ENCODE peak calls at places on chromosomes 1 and 21, in five cellular contexts. C is DND-41, N is tibial nerve, U is brain microvascular endothelial cell, B is breast epithelium. T is an unnamed sample.

GRCh38 chr1:172325562-172325961 is 94.9 kb upstream of the C1orf105 start:
- DNase-seq in U (peak), C (no peak), N (no peak), B (no peak), T (no peak)

GRCh38 chr1:156502749-156503671 is 2.4 kb upstream of the MEF2D start:
- DNase-seq in N (no peak), C (peak), U (peak), B (no peak), T (peak)

GRCh38 chr1:25924454-25924853 is 18.2 kb upstream of the STMN1 start:
- DNase-seq in N (no peak), U (no peak), C (no peak), B (no peak), T (no peak)

GRCh38 chr1:177948336-177948972 is 21.4 kb downstream of the SEC16B start:
- DNase-seq in B (peak), N (peak), U (peak), C (peak), T (no peak)

GRCh38 chr1:199297174-199297573 is 658.3 kb downstream of the PTPRC start:
- DNase-seq in U (no peak), C (no peak), N (no peak), B (no peak), T (no peak)

GRCh38 chr21:38924954-38925353 is 119.2 kb downstream of the ETS2 start:
- DNase-seq in C (no peak), N (no peak), B (no peak), U (no peak), T (no peak)

GRCh38 chr1:116472431-116472961 is 98.3 kb downstream of the CD58 start:
- DNase-seq in B (no peak), U (no peak), N (no peak), C (no peak), T (no peak)

GRCh38 chr1:54800041-54800898 is 853 bp downstream of the TTC22 start:
- DNase-seq in B (no peak), U (no peak), N (no peak), C (no peak), T (no peak)

GRCh38 chr21:33089439-33089838 is 19.5 kb downstream of the OLIG1 start:
- DNase-seq in N (no peak), C (no peak), U (no peak), B (no peak), T (no peak)

GRCh38 chr1:206782448-206782847 is 10.2 kb upstream of the IL10 start:
- DNase-seq in U (no peak), B (no peak), N (no peak), C (peak), T (no peak)

GRCh38 chr21:44337428-44337827 is 1.8 kb downstream of the CFAP410 start:
- DNase-seq in B (no peak), N (no peak), U (no peak), C (no peak), T (no peak)

GRCh38 chr1:220818421-220819173 is 31.9 kb downstream of the MTARC1 start:
- DNase-seq in C (no peak), B (no peak), N (no peak), U (peak), T (no peak)

GRCh38 chr1:92502247-92502646 is 15.5 kb upstream of the GFI1 start:
- DNase-seq in U (peak), C (no peak), N (no peak), B (no peak), T (no peak)

GRCh38 chr1:208731976-208732821 is 488.0 kb upstream of the PLXNA2 start:
- DNase-seq in C (no peak), U (no peak), N (no peak), B (no peak), T (no peak)

GRCh38 chr1:194081444-194081843 is 895.0 kb upstream of the B3GALT2 start:
- DNase-seq in C (no peak), N (no peak), U (no peak), B (no peak), T (no peak)

GRCh38 chr1:162561616-162562451 is at the start of gene UAP1:
- DNase-seq in N (no peak), C (no peak), B (peak), U (no peak), T (no peak)

GRCh38 chr21:28144089-28144488 is 848.6 kb downstream of the LTN1 start:
- DNase-seq in U (no peak), C (no peak), N (no peak), B (no peak), T (no peak)

GRCh38 chr1:160671603-160672002 is 24.8 kb upstream of the SLAMF1 start:
- DNase-seq in B (no peak), N (no peak), U (no peak), C (no peak), T (no peak)

GRCh38 chr1:20322081-20322824 is 31.6 kb downstream of the VWA5B1 start:
- DNase-seq in B (no peak), N (no peak), C (no peak), U (peak), T (no peak)

GRCh38 chr1:150268342-150268705 is 492 bp downstream of the APH1A start:
- DNase-seq in C (no peak), B (no peak), U (no peak), N (no peak), T (no peak)

GRCh38 chr1:63704443-63704842 is 69.4 kb upstream of the ROR1 start:
- DNase-seq in C (no peak), U (no peak), B (no peak), N (no peak), T (no peak)

GRCh38 chr1:16614361-16615252 is 1.2 kb upstream of the NBPF1 start:
- DNase-seq in U (no peak), B (peak), N (no peak), C (no peak), T (no peak)

GRCh38 chr1:229474491-229474890 is 33.6 kb downstream of the NUP133 start:
- DNase-seq in C (no peak), B (no peak), U (no peak), N (no peak), T (no peak)

GRCh38 chr1:15757016-15757543 is 1.5 kb upstream of the FBLIM1 start:
- DNase-seq in U (no peak), N (no peak), B (no peak), C (no peak), T (no peak)

GRCh38 chr1:197159461-197159860 is 13.0 kb upstream of the ASPM start:
- DNase-seq in B (no peak), N (no peak), U (no peak), C (no peak), T (no peak)

GRCh38 chr1:151056149-151056548 is 3.3 kb downstream of the CDC42SE1 start:
- DNase-seq in N (no peak), B (no peak), U (no peak), C (no peak), T (no peak)

GRCh38 chr1:1264868-1265272 is 8.8 kb downstream of the UBE2J2 start:
- DNase-seq in B (no peak), C (no peak), U (peak), N (no peak), T (no peak)

GRCh38 chr1:903305-903704 is 20.4 kb upstream of the SAMD11 start:
- DNase-seq in N (peak), U (no peak), C (no peak), B (no peak), T (no peak)

DNA sequence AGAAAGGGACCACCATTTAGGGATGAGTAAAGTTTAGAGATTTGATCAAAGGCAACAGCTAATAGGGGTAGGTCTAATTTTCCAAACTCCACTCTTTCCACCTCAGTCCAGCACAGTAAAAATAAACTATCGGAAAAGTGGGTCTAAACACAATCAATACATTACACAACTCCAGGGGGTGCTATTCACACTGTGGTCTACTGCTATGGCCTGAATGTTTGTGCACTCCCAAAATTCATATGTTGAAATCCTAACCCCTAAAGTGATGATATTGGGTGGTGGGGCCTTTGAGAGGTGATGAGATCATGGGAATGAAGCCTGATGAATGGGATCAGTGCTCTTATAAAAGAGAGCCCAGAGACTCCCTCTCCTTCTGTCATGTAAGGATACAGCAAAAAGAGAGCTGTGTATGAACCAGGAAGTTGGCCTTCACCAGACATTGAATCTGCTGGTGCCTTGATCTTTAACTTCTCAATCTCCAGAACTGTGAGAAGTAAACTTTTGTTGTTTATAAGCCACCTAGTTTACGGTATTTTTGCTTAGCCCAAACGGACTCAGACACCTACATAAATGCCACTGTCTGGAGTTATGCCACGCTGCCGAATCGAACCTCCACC is 193.9 kb downstream of the OMA1 start:
- DNase-seq in B (no peak), U (no peak), N (no peak), C (no peak), T (no peak)
- H3K27ac ChIP-seq in B (no peak), U (no peak), N (no peak), C (no peak), T (no peak)

GRCh38 chr1:110341146-110341871 is 2.1 kb downstream of the RBM15 start:
- DNase-seq in U (no peak), C (peak), B (no peak), N (no peak), T (no peak)
- H3K4me3 ChIP-seq in U (peak), C (peak), B (no peak), N (peak), T (peak)

GRCh38 chr1:111499026-111499790 is 4.2 kb downstream of the ADORA3 start:
- DNase-seq in C (no peak), N (no peak), U (no peak), B (no peak), T (no peak)
- H3K27ac ChIP-seq in C (no peak), N (no peak), U (no peak), B (no peak), T (no peak)

GRCh38 chr1:78619803-78620579 is at the start of gene IFI44L:
- DNase-seq in N (peak), C (peak), U (peak), B (no peak), T (no peak)
- H3K4me3 ChIP-seq in N (peak), C (peak), U (peak), B (peak), T (no peak)

T was measured in HL-60.